ENCODE peak calls at places on chromosomes 1 and 21, in four cellular contexts. P, S, D and M are unnamed samples.

GRCh38 chr21:46295996-46296752 is 10.0 kb downstream of the YBEY start:
- DNase-seq in P (peak; percentile 57), S (peak; percentile 65), D (no peak), M (peak; percentile 73)

GRCh38 chr1:241637604-241638003 is 2.6 kb downstream of the CHML start:
- DNase-seq in P (no peak), S (no peak), D (no peak), M (no peak)

GRCh38 chr1:7953850-7954609 is 7.5 kb upstream of the PARK7 start:
- DNase-seq in P (peak; percentile 67), S (peak; percentile 94), D (peak; percentile 57), M (peak; percentile 93)

GRCh38 chr1:44677201-44677520 is 2.6 kb downstream of the ARMH1 start:
- DNase-seq in P (no peak), S (no peak), D (peak; percentile 30), M (peak; percentile 46)

GRCh38 chr1:153749408-153750005 is 21.7 kb downstream of the INTS3 start:
- DNase-seq in P (peak; percentile 58), S (peak; percentile 87), D (peak; percentile 80), M (peak; percentile 75)

GRCh38 chr1:9410737-9411297 is 118.1 kb downstream of the SPSB1 start:
- DNase-seq in P (peak; percentile 54), S (peak; percentile 44), D (no peak), M (no peak)

GRCh38 chr1:198749279-198749678 is 110.4 kb downstream of the PTPRC start:
- DNase-seq in P (no peak), S (no peak), D (no peak), M (no peak)

GRCh38 chr1:210144736-210145135 is 87.9 kb upstream of the SERTAD4 start:
- DNase-seq in P (no peak), S (no peak), D (no peak), M (no peak)

GRCh38 chr1:219465247-219466093 is 147.4 kb downstream of the ZC3H11B start:
- DNase-seq in P (peak; percentile 68), S (no peak), D (no peak), M (no peak)

GRCh38 chr1:226404063-226404903 is 3.6 kb downstream of the PARP1 start:
- DNase-seq in P (peak; percentile 16), S (no peak), D (peak; percentile 26), M (no peak)

GRCh38 chr21:42009018-42009830 is 936 bp downstream of the ZBTB21 start:
- DNase-seq in P (peak; percentile 39), S (peak; percentile 45), D (no peak), M (no peak)

GRCh38 chr1:245657371-245657770 is 502.6 kb downstream of the KIF26B start:
- DNase-seq in P (no peak), S (no peak), D (no peak), M (no peak)

GRCh38 chr1:213724640-213725536 is 262.9 kb upstream of the PROX1 start:
- DNase-seq in P (no peak), S (no peak), D (no peak), M (no peak)

GRCh38 chr1:12040457-12041051 is 21.3 kb downstream of the MIIP start:
- DNase-seq in P (peak; percentile 34), S (peak; percentile 62), D (no peak), M (no peak)

GRCh38 chr1:169288011-169288414 is 79.6 kb downstream of the NME7 start:
- DNase-seq in P (no peak), S (no peak), D (no peak), M (no peak)

GRCh38 chr1:47618222-47618720 is 180.4 kb downstream of the FOXD2 start:
- DNase-seq in P (no peak), S (no peak), D (no peak), M (no peak)

GRCh38 chr21:15406791-15407190 is 323.0 kb upstream of the USP25 start:
- DNase-seq in P (no peak), S (no peak), D (no peak), M (no peak)

GRCh38 chr1:48878191-48878940 is 101.7 kb upstream of the BEND5 start:
- DNase-seq in P (peak; percentile 70), S (no peak), D (no peak), M (peak; percentile 55)

GRCh38 chr1:219931033-219931432 is 2.7 kb upstream of the SLC30A10 start:
- DNase-seq in P (no peak), S (no peak), D (no peak), M (no peak)

GRCh38 chr1:198176179-198176578 is 19.4 kb downstream of the NEK7 start:
- DNase-seq in P (no peak), S (no peak), D (no peak), M (no peak)

GRCh38 chr1:51749151-51749550 is 129.4 kb downstream of the NRDC start:
- DNase-seq in P (no peak), S (no peak), D (no peak), M (no peak)

GRCh38 chr1:10380594-10381275 is 18.1 kb upstream of the PGD start:
- DNase-seq in P (peak; percentile 43), S (no peak), D (no peak), M (no peak)

GRCh38 chr1:177627148-177627910 is 342.5 kb downstream of the SEC16B start:
- DNase-seq in P (no peak), S (no peak), D (no peak), M (no peak)

GRCh38 chr21:34886554-34887385 is 162.3 kb downstream of the RUNX1 start:
- DNase-seq in P (no peak), S (no peak), D (no peak), M (no peak)

GRCh38 chr1:91651671-91652071 is 151.0 kb downstream of the CDC7 start:
- DNase-seq in P (no peak), S (no peak), D (peak; percentile 6), M (no peak)

GRCh38 chr1:54861070-54861761 is 25.8 kb downstream of the DHCR24 start:
- DNase-seq in P (no peak), S (no peak), D (no peak), M (no peak)

GRCh38 chr21:14114251-14114650 is 96.5 kb downstream of the LIPI start:
- DNase-seq in P (no peak), S (no peak), D (no peak), M (peak; percentile 4)

GRCh38 chr1:172326171-172326570 is 94.3 kb upstream of the C1orf105 start:
- DNase-seq in P (no peak), S (no peak), D (no peak), M (no peak)

GRCh38 chr1:7043729-7044470 is 258.6 kb downstream of the CAMTA1 start:
- DNase-seq in P (no peak), S (no peak), D (no peak), M (no peak)

GRCh38 chr1:25204797-25205441 is 27.4 kb downstream of the SYF2 start:
- DNase-seq in P (peak; percentile 30), S (peak; percentile 65), D (peak; percentile 67), M (no peak)